ENCODE peak calls at places on chromosome 3, in six cellular contexts. Z is fibroblast of the aortic adventitia, H is GM18507, F is sigmoid colon, K is DMS53, O is NCI-H446. W is an unnamed sample.

GRCh38 chr3:72346526-72346926 is 501.7 kb downstream of the SHQ1 start:
- DNase-seq in F (peak), H (no peak), O (no peak), Z (peak), K (no peak), W (no peak)

GRCh38 chr3:120394343-120394742 is 45.2 kb upstream of the LRRC58 start:
- DNase-seq in F (no peak), Z (no peak), K (no peak), O (no peak), H (no peak), W (no peak)

GRCh38 chr3:145959457-145960088 is 201.4 kb downstream of the PLOD2 start:
- DNase-seq in F (no peak), Z (no peak), H (no peak), O (no peak), K (no peak), W (no peak)

GRCh38 chr3:141147657-141148056 is 84.0 kb upstream of the PXYLP1 start:
- DNase-seq in K (peak), F (no peak), O (no peak), Z (no peak), H (no peak), W (peak)

GRCh38 chr3:60917136-60917535 is 334.1 kb downstream of the FHIT start:
- DNase-seq in F (no peak), K (peak), Z (no peak), H (no peak), O (peak), W (peak)

GRCh38 chr3:68090571-68090970 is 436.2 kb upstream of the SUCLG2 start:
- DNase-seq in H (no peak), Z (no peak), F (no peak), K (no peak), O (no peak), W (no peak)

GRCh38 chr3:10443272-10443671 is 62.1 kb downstream of the ATP2B2 start:
- DNase-seq in H (no peak), F (no peak), O (no peak), Z (no peak), K (no peak), W (no peak)

GRCh38 chr3:13343601-13344000 is 76.5 kb downstream of the NUP210 start:
- DNase-seq in H (no peak), F (no peak), O (no peak), K (no peak), Z (no peak), W (no peak)

GRCh38 chr3:13564751-13565560 is 16.0 kb downstream of the FBLN2 start:
- DNase-seq in Z (no peak), O (no peak), F (no peak), H (no peak), K (no peak), W (peak)

GRCh38 chr3:67640023-67640660 is 14.3 kb downstream of the SUCLG2 start:
- DNase-seq in F (no peak), Z (no peak), K (no peak), O (no peak), H (no peak), W (no peak)

GRCh38 chr3:179146911-179147570 is 1.1 kb upstream of the PIK3CA start:
- DNase-seq in K (peak), Z (peak), F (no peak), H (peak), O (peak), W (peak)

GRCh38 chr3:157127831-157128767 is 31.8 kb downstream of the CCNL1 start:
- DNase-seq in O (no peak), Z (peak), H (no peak), F (peak), K (peak), W (no peak)

GRCh38 chr3:167691366-167691765 is 37.6 kb upstream of the WDR49 start:
- DNase-seq in O (no peak), K (no peak), F (no peak), Z (no peak), H (peak), W (no peak)

GRCh38 chr3:163785693-163786092 is 1292.6 kb downstream of the SI start:
- DNase-seq in F (no peak), H (no peak), K (peak), Z (no peak), O (no peak), W (peak)

GRCh38 chr3:20201141-20201540 is 15.1 kb upstream of the SGO1 start:
- DNase-seq in H (no peak), F (no peak), O (no peak), Z (no peak), K (no peak), W (no peak)

GRCh38 chr3:20511863-20512262 is 325.9 kb upstream of the SGO1 start:
- DNase-seq in K (peak), O (peak), H (no peak), F (no peak), Z (peak), W (peak)

GRCh38 chr3:127803619-127804018 is 18.7 kb downstream of the MGLL start:
- DNase-seq in Z (peak), O (no peak), K (peak), F (no peak), H (no peak), W (peak)

GRCh38 chr3:84946240-84946639 is 12.5 kb upstream of the CADM2 start:
- DNase-seq in Z (no peak), F (no peak), K (no peak), H (no peak), O (no peak), W (no peak)

GRCh38 chr3:169323580-169324453 is 339.7 kb downstream of the MECOM start:
- DNase-seq in O (no peak), Z (peak), H (no peak), F (peak), K (no peak), W (no peak)

GRCh38 chr3:148648685-148649352 is 48.9 kb upstream of the AGTR1 start:
- DNase-seq in Z (peak), O (no peak), H (no peak), K (no peak), F (no peak), W (no peak)

GRCh38 chr3:9747267-9747666 is 2.5 kb upstream of the OGG1 start:
- DNase-seq in H (no peak), F (no peak), O (no peak), K (no peak), Z (no peak), W (no peak)

GRCh38 chr3:47578119-47578630 is 490 bp downstream of the CSPG5 start:
- DNase-seq in O (no peak), H (peak), F (no peak), Z (no peak), K (peak), W (peak)

GRCh38 chr3:115478359-115478758 is 145.0 kb upstream of the GAP43 start:
- DNase-seq in H (no peak), F (no peak), Z (no peak), O (no peak), K (no peak), W (no peak)

GRCh38 chr3:87873136-87873535 is 185.7 kb downstream of the CGGBP1 start:
- DNase-seq in O (no peak), H (no peak), K (no peak), Z (peak), F (no peak), W (no peak)

GRCh38 chr3:57283366-57283765 is 9.1 kb downstream of the ASB14 start:
- DNase-seq in O (no peak), H (no peak), F (no peak), Z (no peak), K (no peak), W (no peak)

GRCh38 chr3:159025733-159026132 is 223.9 kb downstream of the MFSD1 start:
- DNase-seq in Z (no peak), K (no peak), F (no peak), H (no peak), O (no peak), W (no peak)

GRCh38 chr3:140198242-140198641 is 263.3 kb downstream of the CLSTN2 start:
- DNase-seq in K (no peak), Z (no peak), H (no peak), O (peak), F (no peak), W (peak)

GRCh38 chr3:138369151-138369900 is 20.9 kb downstream of the MRAS start:
- DNase-seq in K (no peak), Z (no peak), O (no peak), F (peak), H (no peak), W (no peak)

GRCh38 chr3:98573231-98573728 is 20.1 kb downstream of the CPOX start:
- DNase-seq in H (no peak), O (no peak), F (no peak), K (peak), Z (peak), W (peak)

GRCh38 chr3:171101982-171102610 is 75.6 kb upstream of the SLC2A2 start:
- DNase-seq in O (no peak), Z (peak), K (no peak), F (no peak), H (no peak), W (no peak)

GRCh38 chr3:37707428-37708372 is 154.0 kb upstream of the CTDSPL start:
- DNase-seq in K (peak), F (no peak), H (no peak), O (no peak), Z (no peak), W (no peak)

W was measured in NCI-H69.